ENCODE peak calls at places on chromosomes 12 and 14, in six cellular contexts. B is GM23248, R is uterus, Y is breast epithelium, Q is endothelial cell of umbilical vein, X is ovary. S is an unnamed sample.

GRCh38 chr14:73227812-73228781 is 9.2 kb upstream of the PAPLN start:
- DNase-seq in Y (no peak), B (peak; percentile 86), R (peak; percentile 76), Q (peak; percentile 96), X (peak; percentile 80), S (no peak)

GRCh38 chr12:101743242-101743641 is 4.0 kb upstream of the SYCP3 start:
- DNase-seq in Y (no peak), R (no peak), Q (no peak), X (no peak), B (no peak), S (no peak)

GRCh38 chr12:5787828-5788227 is 157.2 kb downstream of the ANO2 start:
- DNase-seq in Q (no peak), Y (no peak), X (no peak), B (no peak), R (no peak), S (no peak)

GRCh38 chr14:79467837-79468236 is 743.5 kb downstream of the DIO2 start:
- DNase-seq in X (no peak), R (no peak), Y (no peak), B (no peak), Q (no peak), S (no peak)

GRCh38 chr12:117699575-117699974 is 269.2 kb downstream of the KSR2 start:
- DNase-seq in R (no peak), X (no peak), Y (no peak), B (no peak), Q (no peak), S (no peak)

GRCh38 chr12:1277905-1278304 is 286.9 kb downstream of the ERC1 start:
- DNase-seq in Y (no peak), R (no peak), B (no peak), X (no peak), Q (no peak), S (peak; percentile 50)

GRCh38 chr14:36271939-36272907 is 48.2 kb downstream of the MBIP start:
- DNase-seq in X (peak; percentile 8), R (no peak), Q (peak; percentile 5), B (peak; percentile 33), Y (no peak), S (no peak)

GRCh38 chr14:42884100-42884499 is 1277.4 kb downstream of the LRFN5 start:
- DNase-seq in B (peak; percentile 84), Y (no peak), R (no peak), Q (no peak), X (no peak), S (no peak)

GRCh38 chr14:28751467-28752058 is 15.0 kb upstream of the FOXG1 start:
- DNase-seq in R (no peak), B (peak; percentile 73), Q (peak; percentile 50), Y (no peak), X (no peak), S (no peak)

GRCh38 chr14:65396082-65396910 is 16.2 kb upstream of the FUT8 start:
- DNase-seq in X (no peak), Q (no peak), B (no peak), R (no peak), Y (no peak), S (no peak)

GRCh38 chr14:52998376-52999010 is 47.6 kb upstream of the FERMT2 start:
- DNase-seq in B (peak; percentile 95), Y (no peak), Q (no peak), X (peak; percentile 32), R (no peak), S (no peak)

GRCh38 chr12:2239376-2240010 is 186.7 kb downstream of the CACNA1C start:
- DNase-seq in Y (no peak), B (no peak), Q (no peak), X (peak; percentile 66), R (no peak), S (no peak)

GRCh38 chr12:93122089-93122488 is 193.0 kb upstream of the EEA1 start:
- DNase-seq in X (no peak), B (peak; percentile 69), Q (no peak), R (no peak), Y (no peak), S (no peak)

GRCh38 chr14:59308706-59309105 is 120.2 kb downstream of the DAAM1 start:
- DNase-seq in R (no peak), B (peak; percentile 24), X (no peak), Q (no peak), Y (no peak), S (no peak)

GRCh38 chr14:77909911-77910310 is 110.0 kb downstream of the ADCK1 start:
- DNase-seq in Q (no peak), X (no peak), Y (no peak), B (no peak), R (no peak), S (no peak)

GRCh38 chr14:77910506-77910905 is 110.6 kb downstream of the ADCK1 start:
- DNase-seq in Q (no peak), R (no peak), Y (no peak), B (no peak), X (no peak), S (no peak)

GRCh38 chr14:77906446-77906845 is 106.5 kb downstream of the ADCK1 start:
- DNase-seq in Q (no peak), R (no peak), Y (no peak), X (no peak), B (no peak), S (no peak)

GRCh38 chr14:77912754-77913556 is 113.0 kb downstream of the ADCK1 start:
- DNase-seq in X (no peak), B (no peak), Y (no peak), R (no peak), Q (no peak), S (no peak)

DNA sequence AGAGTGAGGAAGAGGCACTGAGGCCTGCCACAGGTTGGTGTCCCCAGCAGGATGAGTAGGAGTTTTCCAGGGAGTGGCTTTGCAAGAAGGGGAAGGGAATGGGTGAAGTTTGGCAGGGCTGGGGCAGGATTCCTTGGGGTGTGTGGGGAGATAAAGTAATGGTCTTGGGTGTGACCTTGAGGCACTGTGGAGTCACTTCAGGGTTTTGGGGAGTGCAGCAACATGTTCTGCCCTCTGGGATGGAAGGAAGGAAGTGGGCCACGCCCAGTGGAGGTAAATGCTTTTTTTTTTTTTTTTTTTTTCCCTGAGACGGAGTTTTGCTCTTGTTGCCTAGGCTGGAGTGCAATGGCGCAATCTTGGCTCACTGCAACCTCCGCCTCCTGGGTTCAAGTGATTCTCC is 108.9 kb downstream of the ADCK1 start:
- DNase-seq in R (no peak), Q (no peak), X (no peak), B (no peak), Y (no peak), S (no peak)
- H3K36me3 ChIP-seq in R (no peaks in the 10 kb centered on the region), Q (no peaks in the 10 kb centered on the region), X (no peaks in the 10 kb centered on the region), B (no peaks in the 10 kb centered on the region), Y (no peaks in the 10 kb centered on the region), S (no peaks in the 10 kb centered on the region)

DNA sequence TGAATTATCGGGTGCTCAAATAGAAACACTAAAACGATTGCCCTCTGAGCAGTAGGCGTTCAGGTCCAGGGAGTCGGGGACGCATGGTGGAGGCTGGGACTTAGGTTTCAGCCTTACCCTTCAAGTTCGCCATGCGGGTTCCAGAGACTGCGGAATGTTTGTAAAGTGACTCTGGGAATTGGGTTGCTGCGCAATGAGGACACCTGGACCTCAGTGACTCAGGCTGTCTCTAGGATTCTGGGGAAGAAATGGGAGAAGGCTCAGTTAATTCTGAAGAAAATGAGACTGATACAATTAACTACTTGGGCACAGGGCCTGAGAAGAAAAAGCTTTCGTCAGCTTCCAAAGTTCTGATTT is 1.1 kb downstream of the LGALS3 start:
- DNase-seq in B (peak; percentile 75), R (peak; percentile 43), Q (no peak), Y (no peak), X (no peak), S (no peak)
- H3K4me1 ChIP-seq in B (peaks cover 49% of the 10 kb centered on the region), R (peaks cover 13% of the 10 kb centered on the region), Q (peaks cover 3% of the 10 kb centered on the region), Y (peaks cover 16% of the 10 kb centered on the region), X (peaks cover 23% of the 10 kb centered on the region), S (peaks cover 34% of the 10 kb centered on the region)

GRCh38 chr14:101458536-101459391 is 102.5 kb upstream of the DIO3 start:
- DNase-seq in R (no peak), Q (no peak), X (peak; percentile 42), Y (no peak), B (no peak), S (no peak)

GRCh38 chr14:101460521-101460920 is 100.8 kb upstream of the DIO3 start:
- DNase-seq in Q (no peak), B (no peak), Y (no peak), X (no peak), R (no peak), S (no peak)

GRCh38 chr14:101457936-101458535 is 103.3 kb upstream of the DIO3 start:
- DNase-seq in Q (no peak), Y (no peak), X (no peak), R (no peak), B (no peak), S (no peak)

GRCh38 chr14:101460986-101461750 is 100.1 kb upstream of the DIO3 start:
- DNase-seq in X (no peak), R (no peak), Q (no peak), Y (no peak), B (no peak), S (no peak)

DNA sequence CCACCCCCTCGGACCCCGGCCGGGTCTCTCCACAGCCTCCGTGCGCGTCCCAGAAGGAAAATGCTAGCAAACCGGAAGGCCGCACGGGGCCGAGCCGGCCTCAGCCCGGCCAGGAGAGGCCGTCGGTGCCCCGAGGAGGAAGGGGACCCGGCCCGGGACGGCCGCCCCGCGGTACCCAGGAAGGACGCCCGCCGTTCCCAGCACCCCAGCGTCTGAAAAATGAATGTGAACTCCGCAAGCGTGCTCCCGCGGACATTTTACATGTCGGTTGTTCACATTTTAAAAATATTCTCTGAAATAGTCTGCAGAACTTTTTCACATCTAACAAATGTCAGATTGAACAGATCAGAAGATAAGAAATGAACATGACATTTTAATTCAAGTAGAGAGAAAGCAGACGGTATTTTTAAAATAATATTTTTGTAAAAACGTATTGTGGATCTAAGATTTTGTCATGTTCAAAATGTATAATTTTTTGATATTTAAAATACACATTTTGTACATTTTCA is 101.8 kb upstream of the DIO3 start:
- DNase-seq in Q (no peak), B (no peak), R (no peak), X (no peak), Y (no peak), S (no peak)
- H3K4me3 ChIP-seq in Q (no peak overlapping the region), B (no peak overlapping the region), R (no peak overlapping the region), X (no peak overlapping the region), Y (peak overlapping the region; percentile 58), S (no peak overlapping the region)

GRCh38 chr12:120342567-120343537 is 15.3 kb upstream of the PLA2G1B start:
- DNase-seq in B (no peak), X (no peak), R (no peak), Q (no peak), Y (no peak), S (no peak)

GRCh38 chr12:120347766-120348165 is 20.2 kb upstream of the PLA2G1B start:
- DNase-seq in X (no peak), R (no peak), B (no peak), Y (no peak), Q (no peak), S (no peak)

GRCh38 chr12:120343692-120344091 is 16.1 kb upstream of the PLA2G1B start:
- DNase-seq in Q (no peak), R (no peak), Y (no peak), X (no peak), B (no peak), S (no peak)

GRCh38 chr12:120346681-120347080 is 19.1 kb upstream of the PLA2G1B start:
- DNase-seq in B (peak; percentile 14), R (no peak), Y (no peak), X (no peak), Q (no peak), S (no peak)

DNA sequence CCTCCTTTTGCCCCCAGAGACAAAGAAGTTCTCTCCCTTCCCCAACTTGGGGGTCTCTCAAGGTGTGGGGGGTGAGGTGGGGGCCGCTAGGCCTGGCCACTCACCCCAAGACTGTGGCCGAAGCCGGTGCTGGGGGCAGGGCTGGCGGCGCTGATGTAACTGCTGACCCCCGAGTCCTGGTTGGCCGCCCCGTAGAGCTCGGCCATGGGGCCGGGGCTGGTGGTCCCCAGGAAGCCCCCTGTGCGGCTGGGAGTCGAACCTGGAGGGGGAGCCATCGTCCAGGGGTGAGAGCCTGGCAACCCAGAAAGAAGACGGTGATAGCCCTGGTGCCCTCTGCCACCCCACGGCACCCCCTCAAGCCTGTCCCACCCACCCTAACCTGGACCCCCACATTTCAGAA is 18.5 kb upstream of the PLA2G1B start:
- DNase-seq in Y (no peak), X (no peak), R (no peak), Q (no peak), B (no peak), S (no peak)
- H3K36me3 ChIP-seq in Y (no peaks in the 10 kb centered on the region), X (no peaks in the 10 kb centered on the region), R (no peaks in the 10 kb centered on the region), Q (no peaks in the 10 kb centered on the region), B (no peaks in the 10 kb centered on the region), S (no peaks in the 10 kb centered on the region)

S was measured in CD4-positive, alpha-beta memory T cell.